ENCODE peak calls at places on chromosomes 3 and 15, in seven cellular contexts. G, V, O, W, H, M and L are unnamed samples.

GRCh38 chr3:193863657-193864323 is 270.8 kb downstream of the OPA1 start:
- DNase-seq in W (no peak), G (peak; percentile 40), V (peak; percentile 25), O (no peak), M (no peak), H (no peak), L (no peak)

GRCh38 chr3:49727154-49727923 is 3.6 kb upstream of the GMPPB start:
- DNase-seq in O (no peak), H (no peak), V (no peak), W (no peak), G (no peak), M (no peak), L (no peak)

GRCh38 chr3:55490194-55490913 is 3.2 kb upstream of the WNT5A start:
- DNase-seq in W (no peak), G (no peak), M (no peak), H (no peak), V (no peak), O (no peak), L (no peak)

GRCh38 chr3:144106970-144107369 is 135.3 kb downstream of the DIPK2A start:
- DNase-seq in W (peak; percentile 15), M (no peak), G (no peak), O (no peak), H (no peak), V (no peak), L (no peak)

GRCh38 chr3:50738252-50738598 is 63.5 kb downstream of the DOCK3 start:
- DNase-seq in G (no peak), O (no peak), H (no peak), V (no peak), W (no peak), M (no peak), L (no peak)

GRCh38 chr3:51942603-51943450 is 664 bp downstream of the PARP3 start:
- DNase-seq in W (peak; percentile 48), M (no peak), G (peak; percentile 54), O (peak; percentile 67), V (peak; percentile 79), H (peak; percentile 66), L (peak; percentile 55)

GRCh38 chr3:8851703-8852102 is 82.3 kb upstream of the OXTR start:
- DNase-seq in O (peak; percentile 19), V (peak; percentile 77), M (no peak), H (no peak), W (peak; percentile 97), G (no peak), L (peak; percentile 91)

GRCh38 chr3:37935756-37936666 is 54.6 kb upstream of the VILL start:
- DNase-seq in O (peak; percentile 98), H (no peak), V (peak; percentile 94), W (peak; percentile 98), M (no peak), G (no peak), L (peak; percentile 88)

GRCh38 chr3:100696161-100696560 is 13.1 kb upstream of the TFG start:
- DNase-seq in M (no peak), V (no peak), H (no peak), W (no peak), G (no peak), O (no peak), L (no peak)

GRCh38 chr15:29873942-29874341 is 51.7 kb upstream of the TJP1 start:
- DNase-seq in M (no peak), G (no peak), O (no peak), W (no peak), H (no peak), V (no peak), L (no peak)

GRCh38 chr15:78082106-78082742 is 4.7 kb upstream of the TBC1D2B start:
- DNase-seq in G (no peak), H (no peak), M (no peak), O (no peak), V (peak; percentile 57), W (no peak), L (no peak)

GRCh38 chr15:45276851-45277250 is 24.8 kb downstream of the SLC28A2 start:
- DNase-seq in V (no peak), O (peak; percentile 50), H (no peak), M (no peak), W (peak; percentile 22), G (no peak), L (peak; percentile 66)

GRCh38 chr15:101489236-101489632 is 273 bp downstream of the PCSK6 start:
- DNase-seq in G (peak; percentile 57), M (no peak), O (no peak), W (peak; percentile 16), H (peak; percentile 58), V (no peak), L (peak; percentile 9)

GRCh38 chr15:66621491-66622467 is 56.0 kb upstream of the LCTL start:
- DNase-seq in M (no peak), H (no peak), O (no peak), G (no peak), W (peak; percentile 43), V (no peak), L (peak; percentile 68)

GRCh38 chr3:126501736-126502135 is 15.8 kb downstream of the UROC1 start:
- DNase-seq in G (no peak), V (no peak), O (no peak), M (no peak), H (no peak), W (no peak), L (no peak)

GRCh38 chr3:94440767-94441493 is 378.1 kb downstream of the NSUN3 start:
- DNase-seq in M (no peak), O (peak; percentile 17), G (no peak), H (no peak), W (peak; percentile 92), V (peak; percentile 77), L (peak; percentile 76)

DNA sequence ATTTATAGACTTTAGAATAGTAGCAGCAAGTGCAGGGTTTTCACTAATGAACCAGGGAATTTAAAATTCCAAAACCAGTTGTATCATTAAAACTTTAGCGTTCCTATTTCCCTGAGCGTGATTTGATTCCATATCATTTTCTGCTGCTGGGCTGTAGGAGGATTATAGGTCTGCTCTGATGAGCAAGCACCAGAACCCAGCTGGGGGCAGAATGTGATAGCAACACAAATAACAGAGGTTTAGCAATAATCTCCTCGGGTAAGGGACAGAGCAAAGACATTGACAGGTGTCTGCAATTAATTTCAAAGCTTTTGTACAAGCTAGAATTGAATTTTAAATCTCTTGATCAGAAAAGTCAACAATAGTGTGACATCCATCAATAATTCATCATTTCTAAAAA is 163.5 kb upstream of the RAP2B start:
- DNase-seq in W (no peak), M (no peak), V (no peak), G (no peak), H (peak; percentile 79), O (no peak), L (no peak)
- H3K36me3 ChIP-seq in W (no peaks in the 10 kb centered on the region), M (no peaks in the 10 kb centered on the region), V (no peaks in the 10 kb centered on the region), G (no peaks in the 10 kb centered on the region), H (no peaks in the 10 kb centered on the region), O (no peaks in the 10 kb centered on the region), L (no peaks in the 10 kb centered on the region)

GRCh38 chr3:101851833-101852232 is 2.5 kb downstream of the NFKBIZ start:
- DNase-seq in H (no peak), W (no peak), V (no peak), M (no peak), G (no peak), O (no peak), L (peak; percentile 26)
- H3K36me3 ChIP-seq in H (peaks cover 13% of the 10 kb centered on the region), W (peaks cover 17% of the 10 kb centered on the region), V (peaks cover 76% of the 10 kb centered on the region), M (peaks cover 10% of the 10 kb centered on the region), G (peaks cover 5% of the 10 kb centered on the region), O (peaks cover 47% of the 10 kb centered on the region), L (peaks cover 53% of the 10 kb centered on the region)

GRCh38 chr15:50929062-50929461 is 20.6 kb downstream of the AP4E1 start:
- DNase-seq in G (no peak), H (no peak), O (no peak), V (no peak), W (no peak), M (no peak), L (no peak)

GRCh38 chr15:50925281-50925680 is 16.8 kb downstream of the AP4E1 start:
- DNase-seq in V (no peak), G (no peak), O (no peak), W (no peak), M (no peak), H (no peak), L (peak; percentile 42)
- H3K36me3 ChIP-seq in V (peaks cover 51% of the 10 kb centered on the region), G (no peaks in the 10 kb centered on the region), O (peaks cover 27% of the 10 kb centered on the region), W (peaks cover 2% of the 10 kb centered on the region), M (no peaks in the 10 kb centered on the region), H (peaks cover 3% of the 10 kb centered on the region), L (peaks cover 85% of the 10 kb centered on the region)

GRCh38 chr3:25604107-25604805 is 60.5 kb downstream of the TOP2B start:
- DNase-seq in H (no peak), O (no peak), G (no peak), W (peak; percentile 97), V (peak; percentile 33), M (no peak), L (peak; percentile 69)

GRCh38 chr3:25603703-25604102 is 61.0 kb downstream of the TOP2B start:
- DNase-seq in M (no peak), V (no peak), O (no peak), H (no peak), W (peak; percentile 35), G (no peak), L (peak; percentile 69)
- H3K36me3 ChIP-seq in M (peaks cover 7% of the 10 kb centered on the region), V (peaks cover 54% of the 10 kb centered on the region), O (peaks cover 39% of the 10 kb centered on the region), H (peaks cover 74% of the 10 kb centered on the region), W (peaks cover 4% of the 10 kb centered on the region), G (peaks cover under 1% of the 10 kb centered on the region), L (peaks cover 56% of the 10 kb centered on the region)

GRCh38 chr3:125460233-125460632 is 59.8 kb downstream of the SNX4 start:
- DNase-seq in G (no peak), H (no peak), O (no peak), W (no peak), V (no peak), M (no peak), L (no peak)
- H3K36me3 ChIP-seq in G (no peaks in the 10 kb centered on the region), H (peaks cover 53% of the 10 kb centered on the region), O (peaks cover 55% of the 10 kb centered on the region), W (peaks cover 6% of the 10 kb centered on the region), V (peaks cover 45% of the 10 kb centered on the region), M (no peaks in the 10 kb centered on the region), L (peaks cover 86% of the 10 kb centered on the region)

DNA sequence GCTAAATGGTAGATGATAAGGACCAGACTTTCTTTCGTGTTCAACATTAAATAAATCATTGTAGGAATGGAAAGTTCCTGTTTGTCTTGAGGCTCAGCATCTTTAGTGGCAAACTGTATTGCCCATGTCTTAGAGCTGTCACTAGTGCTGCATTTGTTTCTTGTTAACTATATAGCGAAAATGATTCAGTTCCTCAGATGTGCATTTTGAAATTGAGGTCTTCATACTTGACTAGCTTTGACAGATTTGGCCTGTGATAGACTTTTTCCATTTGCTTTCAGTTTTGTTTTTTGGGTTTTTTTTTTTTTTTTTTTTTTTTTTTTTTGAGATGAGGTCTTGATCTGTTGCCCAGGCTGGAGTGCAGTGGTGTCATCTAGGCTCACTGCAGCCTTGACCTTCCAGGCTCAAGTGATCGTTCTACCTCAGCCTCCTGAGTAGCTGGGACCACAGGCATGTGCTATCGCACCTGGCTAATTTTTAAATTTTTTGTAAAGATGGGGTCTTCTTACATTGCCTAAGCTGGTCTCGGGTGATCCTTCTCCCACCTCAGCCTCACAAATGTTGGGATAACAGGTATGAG is 9.5 kb upstream of the RPLP1 start:
- DNase-seq in W (no peak), H (no peak), G (no peak), O (no peak), M (no peak), V (no peak), L (peak; percentile 62)
- H3K36me3 ChIP-seq in W (peaks cover 15% of the 10 kb centered on the region), H (peaks cover 85% of the 10 kb centered on the region), G (no peaks in the 10 kb centered on the region), O (peaks cover 68% of the 10 kb centered on the region), M (no peaks in the 10 kb centered on the region), V (peaks cover 97% of the 10 kb centered on the region), L (no peaks in the 10 kb centered on the region)